ENCODE peak calls at places on chromosome 18, in nine cellular contexts. N is activated CD4-positive, alpha-beta T cell treated with anti-CD3 and anti-CD28 coated beads, Interleukin-2, amount 50 U/mL, for 4 hours; Q is H54; L is dorsolateral prefrontal cortex; S is amniotic epithelial cell; K is occipital lobe; P is T-cell; V is activated gamma-delta T cell treated with Interleukin-2 at 50 U/mL for 16 hours; Z is T1000. C is an unnamed sample.

GRCh38 chr18:46333371-46334199 is 229.4 kb downstream of the HAUS1 start:
- DNase-seq in K (peak; percentile 52), P (no peak), S (no peak), V (no peak), Z (no peak), Q (no peak), L (peak; percentile 26), N (no peak), C (no peak)

GRCh38 chr18:3230401-3231334 is 10.9 kb upstream of the MYOM1 start:
- DNase-seq in S (no peak), L (no peak), V (no peak), P (no peak), N (no peak), Q (peak; percentile 23), K (no peak), Z (no peak), C (no peak)

GRCh38 chr18:31102020-31102684 is at the start of gene DSC2:
- DNase-seq in V (no peak), Z (no peak), K (no peak), N (no peak), L (no peak), S (peak; percentile 2), P (no peak), Q (no peak), C (no peak)

GRCh38 chr18:62404881-62405280 is 79.8 kb downstream of the TNFRSF11A start:
- DNase-seq in Q (no peak), N (no peak), S (no peak), Z (no peak), P (no peak), L (no peak), V (no peak), K (no peak), C (no peak)

GRCh38 chr18:24987271-24987932 is 364.6 kb downstream of the ZNF521 start:
- DNase-seq in Z (no peak), V (no peak), S (no peak), K (no peak), P (no peak), Q (no peak), L (no peak), N (no peak), C (no peak)

GRCh38 chr18:12318334-12318697 is 10.3 kb downstream of the TUBB6 start:
- DNase-seq in L (no peak), P (no peak), K (no peak), N (no peak), Q (no peak), V (no peak), Z (no peak), S (no peak), C (no peak)

GRCh38 chr18:70249118-70249517 is 39.7 kb upstream of the SOCS6 start:
- DNase-seq in Z (no peak), N (no peak), V (no peak), Q (no peak), L (no peak), P (no peak), K (no peak), S (peak; percentile 70), C (no peak)

GRCh38 chr18:74529811-74530583 is 4.3 kb upstream of the CNDP1 start:
- DNase-seq in V (no peak), P (no peak), Z (no peak), Q (no peak), K (no peak), L (no peak), N (no peak), S (no peak), C (no peak)

GRCh38 chr18:78871631-78872030 is 108.0 kb upstream of the SALL3 start:
- DNase-seq in Q (no peak), Z (no peak), V (no peak), P (no peak), N (no peak), S (no peak), L (no peak), K (no peak), C (no peak)

GRCh38 chr18:36813111-36813752 is 15.6 kb downstream of the TPGS2 start:
- DNase-seq in L (no peak), Q (no peak), S (no peak), P (no peak), K (no peak), Z (no peak), N (no peak), V (no peak), C (no peak)

GRCh38 chr18:39751161-39751560 is 2185.6 kb upstream of the CELF4 start:
- DNase-seq in S (peak; percentile 53), Z (no peak), K (no peak), Q (no peak), L (no peak), P (no peak), V (no peak), N (no peak), C (no peak)

GRCh38 chr18:78136986-78137385 is 842.6 kb upstream of the SALL3 start:
- DNase-seq in V (no peak), P (no peak), K (no peak), Z (no peak), N (no peak), Q (no peak), S (no peak), L (no peak), C (no peak)

GRCh38 chr18:10241571-10241970 is 212.9 kb upstream of the APCDD1 start:
- DNase-seq in Z (no peak), P (no peak), Q (no peak), N (no peak), S (no peak), V (no peak), K (no peak), L (no peak), C (no peak)

GRCh38 chr18:9109523-9109922 is 7.0 kb downstream of the NDUFV2 start:
- DNase-seq in V (no peak), L (no peak), K (no peak), Z (no peak), P (no peak), Q (no peak), N (no peak), S (peak; percentile 25), C (no peak)

GRCh38 chr18:56563568-56563967 is 74.8 kb downstream of the TXNL1 start:
- DNase-seq in N (no peak), P (no peak), S (no peak), Q (no peak), Z (no peak), K (no peak), L (no peak), V (no peak), C (no peak)

GRCh38 chr18:35289293-35290069 is 548 bp downstream of the ZSCAN30 start:
- DNase-seq in Z (no peak), Q (no peak), K (no peak), S (no peak), L (no peak), P (no peak), N (peak; percentile 18), V (peak; percentile 17), C (no peak)

GRCh38 chr18:23131693-23132319 is 3.5 kb upstream of the CABLES1 start:
- DNase-seq in L (no peak), P (peak; percentile 49), Z (peak; percentile 33), K (no peak), V (peak; percentile 69), S (peak; percentile 81), N (peak; percentile 36), Q (no peak), C (peak; percentile 51)

GRCh38 chr18:55753643-55754255 is 165.8 kb upstream of the TCF4 start:
- DNase-seq in N (no peak), K (no peak), P (no peak), L (no peak), Z (no peak), S (peak; percentile 39), Q (peak; percentile 16), V (no peak), C (no peak)

GRCh38 chr18:80115035-80115434 is 6.0 kb downstream of the ADNP2 start:
- DNase-seq in L (no peak), K (no peak), Q (no peak), V (no peak), P (no peak), Z (no peak), N (no peak), S (peak; percentile 40), C (no peak)

GRCh38 chr18:53698907-53699306 is 525.6 kb downstream of the MBD2 start:
- DNase-seq in V (no peak), P (no peak), N (no peak), Z (no peak), K (no peak), S (no peak), Q (no peak), L (no peak), C (no peak)

GRCh38 chr18:52174220-52174619 is 165.8 kb upstream of the DCC start:
- DNase-seq in Q (no peak), L (no peak), K (no peak), S (no peak), V (no peak), Z (no peak), P (no peak), N (no peak), C (no peak)